ENCODE peak calls at places on chromosomes 1 and 21, in six cellular contexts. W is GM13976, V is GM10248, M is nucleus accumbens, K is Caki2, X is HT1080. Z is an unnamed sample.

GRCh38 chr1:223504741-223505140 is 111.5 kb downstream of the CCDC185 start:
- DNase-seq in M (peak; percentile 65), V (no peak), W (no peak), X (peak; percentile 94), K (peak; percentile 9), Z (no peak)

GRCh38 chr1:38815903-38816627 is 43.5 kb downstream of the RRAGC start:
- DNase-seq in X (no peak), W (peak; percentile 72), M (peak; percentile 55), V (peak; percentile 70), K (no peak), Z (peak; percentile 68)

GRCh38 chr1:38129971-38130370 is 83.4 kb upstream of the POU3F1 start:
- DNase-seq in K (no peak), M (no peak), V (no peak), X (peak; percentile 34), W (no peak), Z (no peak)

GRCh38 chr1:10941891-10942541 is 70.4 kb upstream of the TARDBP start:
- DNase-seq in X (peak; percentile 29), M (peak; percentile 69), K (peak; percentile 27), W (peak; percentile 87), V (peak; percentile 84), Z (no peak)

GRCh38 chr1:10917513-10918454 is 94.7 kb upstream of the TARDBP start:
- DNase-seq in V (no peak), X (no peak), W (no peak), M (no peak), K (no peak), Z (peak; percentile 22)

GRCh38 chr1:90964444-90965035 is 57.3 kb downstream of the ZNF644 start:
- DNase-seq in K (peak; percentile 20), W (no peak), V (no peak), X (peak; percentile 21), M (no peak), Z (peak; percentile 12)

GRCh38 chr1:242147096-242147976 is 148.4 kb upstream of the MAP1LC3C start:
- DNase-seq in M (peak; percentile 9), K (peak; percentile 67), X (peak; percentile 76), W (no peak), V (no peak), Z (no peak)

GRCh38 chr1:103111926-103112325 is 3.6 kb upstream of the COL11A1 start:
- DNase-seq in X (peak; percentile 45), M (no peak), K (no peak), W (no peak), V (no peak), Z (no peak)

GRCh38 chr21:17602874-17603273 is 9.8 kb downstream of the BTG3 start:
- DNase-seq in X (peak; percentile 39), W (no peak), K (no peak), V (no peak), M (no peak), Z (no peak)

GRCh38 chr1:240720891-240721450 is 109.0 kb upstream of the GREM2 start:
- DNase-seq in M (no peak), K (no peak), W (no peak), X (no peak), V (no peak), Z (no peak)

GRCh38 chr1:228955691-228956090 is 220.4 kb downstream of the RHOU start:
- DNase-seq in M (no peak), V (no peak), K (no peak), W (no peak), X (peak; percentile 15), Z (no peak)

GRCh38 chr1:61925591-61926298 is 183.5 kb downstream of the PATJ start:
- DNase-seq in M (no peak), X (no peak), W (no peak), V (no peak), K (no peak), Z (no peak)

GRCh38 chr21:32021319-32022027 is 148.7 kb downstream of the HUNK start:
- DNase-seq in M (peak; percentile 70), K (no peak), W (no peak), X (no peak), V (no peak), Z (no peak)

GRCh38 chr1:56477164-56478111 is 101.9 kb downstream of the PLPP3 start:
- DNase-seq in K (no peak), V (peak; percentile 26), X (no peak), W (peak; percentile 14), M (peak; percentile 76), Z (no peak)

GRCh38 chr1:93822710-93823425 is 56.1 kb downstream of the DNTTIP2 start:
- DNase-seq in W (no peak), K (no peak), X (no peak), V (no peak), M (no peak), Z (no peak)

GRCh38 chr1:183065168-183065670 is 42.0 kb downstream of the LAMC1 start:
- DNase-seq in V (no peak), K (no peak), X (no peak), W (no peak), M (no peak), Z (no peak)

GRCh38 chr1:90502696-90503095 is 214.4 kb downstream of the BARHL2 start:
- DNase-seq in M (no peak), X (no peak), W (no peak), K (no peak), V (no peak), Z (no peak)

GRCh38 chr1:51912881-51913280 is 34.4 kb upstream of the NRDC start:
- DNase-seq in K (no peak), V (no peak), W (no peak), M (no peak), X (no peak), Z (no peak)

GRCh38 chr1:12001249-12001917 is 17.9 kb upstream of the MIIP start:
- DNase-seq in M (peak; percentile 73), V (no peak), K (no peak), X (no peak), W (peak; percentile 61), Z (peak; percentile 16)

GRCh38 chr1:116819081-116819480 is 64.9 kb downstream of the CD2 start:
- DNase-seq in W (no peak), K (no peak), V (no peak), M (no peak), X (no peak), Z (no peak)

GRCh38 chr1:16630661-16631247 is 17.4 kb upstream of the NBPF1 start:
- DNase-seq in K (no peak), M (no peak), V (no peak), X (no peak), W (peak; percentile 52), Z (no peak)

GRCh38 chr1:11475718-11476117 is 3.2 kb upstream of the DISP3 start:
- DNase-seq in M (no peak), W (no peak), X (no peak), K (no peak), V (no peak), Z (peak; percentile 23)

GRCh38 chr1:162458206-162458605 is 39.4 kb upstream of the UHMK1 start:
- DNase-seq in K (no peak), X (no peak), V (no peak), W (no peak), M (no peak), Z (no peak)

GRCh38 chr1:222095606-222096475 is 354.0 kb upstream of the DUSP10 start:
- DNase-seq in X (peak; percentile 23), M (peak; percentile 22), V (peak; percentile 65), W (peak; percentile 59), K (no peak), Z (peak; percentile 31)

Z was measured in NCI-H2171 treated with DMSO at 0.1 percent for 48 hours.